ENCODE peak calls at places on chromosomes 11 and 22, in seven cellular contexts. Z, N, G, I, S, Q and J are unnamed samples. For H3K4me1 and H3K9me3, the result is how much of the 10 kb centered on the place peaks cover.

GRCh38 chr11:76410771-76411423 is 29.8 kb downstream of the GVQW3 start:
- DNase-seq in S (no peak), I (no peak), Q (no peak), Z (no peak), N (no peak), G (no peak), J (no peak)

GRCh38 chr11:67293090-67293489 is 4.0 kb downstream of the ANKRD13D start:
- DNase-seq in I (no peak), S (no peak), N (no peak), G (no peak), Z (no peak), Q (no peak), J (no peak)

GRCh38 chr11:75891947-75892739 is 77.1 kb downstream of the UVRAG start:
- DNase-seq in I (no peak), N (no peak), S (no peak), Q (no peak), G (no peak), Z (no peak), J (no peak)

GRCh38 chr22:27685971-27686370 is 115.6 kb downstream of the MN1 start:
- DNase-seq in G (no peak), I (no peak), Q (no peak), N (no peak), S (no peak), Z (no peak), J (no peak)

GRCh38 chr11:44622721-44623258 is 57.3 kb downstream of the CD82 start:
- DNase-seq in Q (peak), S (no peak), G (no peak), N (no peak), I (peak), Z (peak), J (no peak)

GRCh38 chr11:120577041-120577440 is 65.5 kb downstream of the GRIK4 start:
- DNase-seq in G (no peak), Q (no peak), I (no peak), S (no peak), Z (no peak), N (no peak), J (no peak)

GRCh38 chr11:76322593-76323341 is 58.2 kb downstream of the THAP12 start:
- DNase-seq in N (no peak), I (no peak), Q (no peak), G (no peak), S (no peak), Z (no peak), J (no peak)

GRCh38 chr11:72833792-72834501 is 19.7 kb downstream of the ATG16L2 start:
- DNase-seq in S (no peak), Z (no peak), N (no peak), G (no peak), I (no peak), Q (no peak), J (peak)

GRCh38 chr11:28110108-28110838 is 2.1 kb downstream of the METTL15 start:
- DNase-seq in Q (peak), Z (peak), S (peak), G (peak), N (peak), I (peak), J (peak)

GRCh38 chr11:130369141-130369691 is 54.5 kb upstream of the ZBTB44 start:
- DNase-seq in S (no peak), N (no peak), G (no peak), I (no peak), Z (no peak), Q (no peak), J (no peak)

GRCh38 chr11:124674168-124674517 is 439 bp downstream of the SPA17 start:
- DNase-seq in N (peak), Q (no peak), Z (peak), I (no peak), G (no peak), S (no peak), J (no peak)

GRCh38 chr11:6474806-6475500 is 1.2 kb upstream of the TRIM3 start:
- DNase-seq in N (no peak), I (no peak), Q (no peak), Z (no peak), G (no peak), S (no peak), J (no peak)

GRCh38 chr11:35787626-35788025 is 125.1 kb downstream of the TRIM44 start:
- DNase-seq in N (no peak), G (no peak), Q (no peak), S (no peak), Z (no peak), I (no peak), J (no peak)

GRCh38 chr22:38782402-38783094 is 11.4 kb downstream of the DNAL4 start:
- DNase-seq in S (no peak), G (no peak), I (no peak), N (no peak), Z (peak), Q (no peak), J (no peak)

GRCh38 chr11:88576741-88577140 is 239.2 kb upstream of the CTSC start:
- DNase-seq in G (no peak), S (no peak), Z (no peak), Q (no peak), I (no peak), N (no peak), J (no peak)

GRCh38 chr22:23450434-23450795 is 129.7 kb downstream of the IGLL1 start:
- DNase-seq in N (no peak), Z (no peak), S (no peak), Q (no peak), I (no peak), G (no peak), J (no peak)

GRCh38 chr22:36194971-36195370 is 6.6 kb downstream of the APOL4 start:
- DNase-seq in G (peak), S (no peak), Z (peak), Q (peak), N (peak), I (peak), J (peak)

GRCh38 chr22:31248138-31248745 is 36.1 kb downstream of the LIMK2 start:
- DNase-seq in Q (peak), N (no peak), S (peak), Z (peak), I (peak), G (no peak), J (peak)

GRCh38 chr11:115324569-115325432 is 179.4 kb downstream of the CADM1 start:
- DNase-seq in Z (peak), Q (peak), S (no peak), N (peak), I (no peak), G (peak), J (no peak)

GRCh38 chr22:50399751-50400331 is 56.7 kb downstream of the PPP6R2 start:
- DNase-seq in G (peak), Q (peak), S (no peak), Z (peak), I (no peak), N (peak), J (no peak)

GRCh38 chr22:45895436-45896152 is 81.4 kb downstream of the WNT7B start:
- DNase-seq in Z (no peak), Q (no peak), G (no peak), S (no peak), N (no peak), I (no peak), J (peak)

GRCh38 chr11:1572200-1573076 is at the start of gene DUSP8:
- DNase-seq in G (no peak), I (peak), S (peak), N (peak), Z (peak), Q (peak), J (peak)

GRCh38 chr22:44200451-44200850 is 19.7 kb downstream of the PARVG start:
- DNase-seq in N (no peak), I (no peak), S (no peak), Q (no peak), G (no peak), Z (no peak), J (no peak)

GRCh38 chr22:40024201-40025061 is 29.7 kb downstream of the FAM83F start:
- DNase-seq in G (no peak), S (peak), N (peak), I (peak), Z (peak), Q (peak), J (peak)

GRCh38 chr22:29813563-29813962 is 24.5 kb downstream of the ASCC2 start:
- DNase-seq in I (no peak), Z (peak), N (peak), S (no peak), Q (no peak), G (no peak), J (no peak)

GRCh38 chr11:70747889-70748288 is 349.6 kb downstream of the CTTN start:
- DNase-seq in G (no peak), Z (no peak), S (no peak), N (no peak), I (no peak), Q (no peak), J (no peak)

GRCh38 chr11:75453916-75454655 is 21.1 kb upstream of the KLHL35 start:
- DNase-seq in N (no peak), S (no peak), Q (no peak), I (no peak), G (no peak), Z (no peak), J (peak)

GRCh38 chr11:134224710-134225662 is 515 bp downstream of the VPS26B start:
- DNase-seq in I (peak), S (peak), N (peak), G (no peak), Q (peak), Z (peak), J (peak)

GRCh38 chr11:58606930-58607714 is 15.3 kb upstream of the CNTF start:
- DNase-seq in Z (no peak), G (no peak), N (no peak), I (no peak), Q (no peak), S (no peak), J (no peak)

GRCh38 chr11:35180311-35181233 is 41.6 kb downstream of the CD44 start:
- DNase-seq in Q (no peak), N (no peak), I (no peak), S (no peak), G (no peak), Z (no peak), J (no peak)

GRCh38 chr11:72038491-72038890 is 39.8 kb downstream of the IL18BP start:
- DNase-seq in I (no peak), S (no peak), N (no peak), G (no peak), Z (peak), Q (peak), J (peak)

GRCh38 chr11:67118059-67118766 is 850 bp upstream of the KDM2A start:
- DNase-seq in Z (peak), N (peak), S (peak), Q (peak), G (no peak), I (peak), J (peak)

GRCh38 chr22:41487037-41487963 is 18.4 kb downstream of the ACO2 start:
- DNase-seq in Z (peak), I (no peak), G (no peak), N (no peak), S (no peak), Q (no peak), J (no peak)

GRCh38 chr11:60307507-60308195 is 19.4 kb upstream of the MS4A6E start:
- DNase-seq in S (no peak), Q (no peak), N (no peak), G (no peak), I (no peak), Z (no peak), J (no peak)

GRCh38 chr11:128246364-128247234 is 340.8 kb downstream of the ETS1 start:
- DNase-seq in N (no peak), I (no peak), S (no peak), G (no peak), Z (peak), Q (no peak), J (peak)

GRCh38 chr11:108629274-108629673 is 35.6 kb upstream of the DDX10 start:
- DNase-seq in S (no peak), N (no peak), I (no peak), G (no peak), Q (no peak), Z (no peak), J (no peak)

DNA sequence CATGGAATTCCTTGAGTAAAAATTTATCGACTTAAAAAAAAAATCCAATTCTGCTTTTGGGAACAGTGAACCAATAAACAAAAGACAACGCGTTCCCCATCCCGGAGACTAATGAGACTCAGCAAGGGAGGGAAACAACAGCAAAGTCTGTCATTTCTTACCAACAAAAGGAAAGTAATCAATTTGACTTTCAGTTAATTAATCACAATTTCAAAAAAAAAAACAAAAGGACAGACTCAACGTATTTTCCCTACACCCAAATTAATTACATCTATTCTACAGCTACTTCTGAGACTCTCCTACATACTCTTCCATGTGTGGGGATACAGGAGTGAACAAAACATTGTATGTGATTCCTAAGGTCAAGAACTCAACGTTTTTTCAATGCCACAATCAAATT is 1.9 kb downstream of the RDX start:
- DNase-seq in Q (no peak), Z (no peak), I (no peak), N (no peak), G (no peak), S (no peak), J (no peak)
- H3K27ac ChIP-seq in Q (no peak), Z (no peak), I (no peak), N (peak), G (no peak), S (no peak), J (no peak)

GRCh38 chr11:2950825-2951224 is 21.6 kb upstream of the PHLDA2 start:
- DNase-seq in Z (no peak), I (no peak), Q (no peak), G (no peak), S (no peak), N (no peak), J (no peak)
- H3K4me1 ChIP-seq in Z (under half), I (under half), Q (under half), G (under half), S (under half), N (under half), J (under half)

GRCh38 chr22:47540011-47540410 is 777.6 kb downstream of the TBC1D22A start:
- DNase-seq in G (no peak), S (no peak), N (no peak), I (no peak), Q (no peak), Z (no peak), J (no peak)
- H3K9me3 ChIP-seq in G (under half), S (under half), N (under half), I (under half), Q (under half), Z (under half), J (under half)

GRCh38 chr11:129251067-129251466 is 58.9 kb upstream of the ARHGAP32 start:
- DNase-seq in I (no peak), N (no peak), Q (no peak), Z (no peak), S (no peak), G (no peak), J (no peak)

GRCh38 chr11:129249923-129250322 is 57.8 kb upstream of the ARHGAP32 start:
- DNase-seq in G (no peak), S (no peak), I (no peak), Q (no peak), N (no peak), Z (no peak), J (no peak)

GRCh38 chr11:129248618-129249017 is 56.5 kb upstream of the ARHGAP32 start:
- DNase-seq in Q (no peak), S (no peak), Z (peak), I (no peak), N (peak), G (no peak), J (no peak)

GRCh38 chr11:129247129-129247528 is 55.0 kb upstream of the ARHGAP32 start:
- DNase-seq in G (no peak), I (no peak), S (no peak), Z (no peak), N (peak), Q (no peak), J (no peak)

DNA sequence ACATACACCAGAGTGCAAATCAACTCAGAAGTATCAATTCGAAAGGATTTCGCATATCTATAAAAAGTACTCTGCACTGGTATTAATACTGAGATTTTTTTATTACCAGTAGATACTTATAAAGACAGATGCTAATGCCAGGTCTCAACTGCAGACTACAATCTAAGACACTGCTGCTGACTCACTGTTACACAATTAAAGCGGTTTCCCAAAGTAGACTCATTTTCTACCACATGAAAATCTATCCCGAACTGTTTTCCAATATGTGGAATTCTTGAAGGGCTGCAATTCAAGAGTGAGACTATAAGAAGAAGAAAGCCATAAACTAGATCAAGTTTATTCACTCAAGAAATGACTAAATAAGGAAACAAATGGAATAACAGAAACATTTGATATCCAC is 57.2 kb upstream of the ARHGAP32 start:
- DNase-seq in N (peak), G (no peak), Q (no peak), Z (no peak), S (no peak), I (no peak), J (no peak)
- H3K27ac ChIP-seq in N (peak), G (no peak), Q (no peak), Z (no peak), S (no peak), I (no peak), J (no peak)

GRCh38 chr11:65355776-65356393 is 1.3 kb downstream of the TIGD3 start:
- DNase-seq in S (no peak), N (no peak), I (no peak), Q (no peak), Z (no peak), G (no peak), J (peak)
- H3K4me1 ChIP-seq in S (under half), N (under half), I (under half), Q (under half), Z (under half), G (under half), J (under half)

GRCh38 chr11:50246699-50247098 is 214.0 kb downstream of the OR4C45 start:
- DNase-seq in G (no peak), I (no peak), N (no peak), Z (no peak), Q (no peak), S (no peak), J (no peak)
- H3K9me3 ChIP-seq in G (under half), I (under half), N (under half), Z (under half), Q (under half), S (under half), J (under half)

DNA sequence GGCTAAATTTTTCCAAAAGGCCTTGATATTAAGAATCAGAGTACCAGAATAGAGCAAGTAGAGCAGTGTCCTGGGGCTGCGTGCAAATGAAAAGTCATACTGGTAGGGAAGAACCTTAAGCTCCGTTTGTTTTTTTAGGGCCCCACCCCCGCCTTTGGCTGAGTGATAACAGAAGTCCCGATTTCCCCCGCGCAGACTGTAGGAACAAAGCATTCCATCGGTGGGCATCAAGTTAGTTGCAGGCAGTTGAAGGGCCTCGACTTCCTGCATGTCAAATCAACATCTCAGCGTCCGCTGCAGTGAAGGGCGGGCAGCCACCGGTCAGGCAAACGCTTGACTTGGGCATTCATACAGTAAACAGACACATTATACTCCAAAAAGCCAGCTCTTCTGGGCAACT is 11.8 kb downstream of the LRP4 start:
- DNase-seq in N (no peak), S (no peak), I (no peak), G (no peak), Q (peak), Z (peak), J (no peak)
- H3K27ac ChIP-seq in N (no peak), S (no peak), I (no peak), G (no peak), Q (no peak), Z (no peak), J (no peak)